ENCODE peak calls at places on chromosomes 7 and 10, in four cellular contexts. C is WTC11, S is HepG2, L is K562. M is an unnamed sample.

GRCh38 chr10:86314616-86315520 is 51.7 kb downstream of the GRID1 start:
- DNase-seq in L (no peak), C (no peak), S (no peak), M (no peak)

GRCh38 chr7:99139031-99139430 is 4.9 kb downstream of the SMURF1 start:
- DNase-seq in C (no peak), S (no peak), L (no peak), M (no peak)

GRCh38 chr10:58475322-58476277 is 37.1 kb upstream of the BICC1 start:
- DNase-seq in S (no peak), C (no peak), L (no peak), M (no peak)

GRCh38 chr7:96670338-96671289 is 39.0 kb downstream of the SEM1 start:
- DNase-seq in L (no peak), C (no peak), S (no peak), M (no peak)

GRCh38 chr7:155787171-155787851 is 25.0 kb downstream of the SHH start:
- DNase-seq in S (no peak), C (no peak), L (no peak), M (no peak)

GRCh38 chr7:20064974-20065862 is 152.0 kb downstream of the MACC1 start:
- DNase-seq in C (no peak), S (no peak), L (no peak), M (no peak)

GRCh38 chr7:112550468-112551060 is 69.8 kb downstream of the LSMEM1 start:
- DNase-seq in L (peak; percentile 85), S (peak; percentile 60), C (no peak), M (peak; percentile 39)

GRCh38 chr10:60495357-60495756 is 105.7 kb upstream of the ANK3 start:
- DNase-seq in L (no peak), S (no peak), C (no peak), M (no peak)

GRCh38 chr7:154804449-154804848 is 198.5 kb downstream of the PAXIP1 start:
- DNase-seq in L (no peak), S (no peak), C (no peak), M (no peak)

GRCh38 chr7:35505031-35505430 is 189.9 kb downstream of the HERPUD2 start:
- DNase-seq in L (no peak), C (peak; percentile 17), S (peak; percentile 9), M (no peak)

GRCh38 chr7:151243411-151244155 is 4.9 kb downstream of the SMARCD3 start:
- DNase-seq in L (no peak), S (no peak), C (no peak), M (no peak)

GRCh38 chr7:95595825-95596182 is 512 bp downstream of the PDK4 start:
- DNase-seq in L (no peak), S (no peak), C (no peak), M (no peak)

GRCh38 chr7:18257711-18258110 is 230.1 kb upstream of the PRPS1L1 start:
- DNase-seq in L (no peak), S (no peak), C (no peak), M (peak; percentile 9)

GRCh38 chr10:60549686-60550085 is 160.0 kb upstream of the ANK3 start:
- DNase-seq in C (no peak), S (peak; percentile 6), L (peak; percentile 15), M (peak; percentile 16)

GRCh38 chr7:92722541-92722940 is 113.8 kb downstream of the CDK6 start:
- DNase-seq in S (no peak), C (no peak), L (no peak), M (no peak)

DNA sequence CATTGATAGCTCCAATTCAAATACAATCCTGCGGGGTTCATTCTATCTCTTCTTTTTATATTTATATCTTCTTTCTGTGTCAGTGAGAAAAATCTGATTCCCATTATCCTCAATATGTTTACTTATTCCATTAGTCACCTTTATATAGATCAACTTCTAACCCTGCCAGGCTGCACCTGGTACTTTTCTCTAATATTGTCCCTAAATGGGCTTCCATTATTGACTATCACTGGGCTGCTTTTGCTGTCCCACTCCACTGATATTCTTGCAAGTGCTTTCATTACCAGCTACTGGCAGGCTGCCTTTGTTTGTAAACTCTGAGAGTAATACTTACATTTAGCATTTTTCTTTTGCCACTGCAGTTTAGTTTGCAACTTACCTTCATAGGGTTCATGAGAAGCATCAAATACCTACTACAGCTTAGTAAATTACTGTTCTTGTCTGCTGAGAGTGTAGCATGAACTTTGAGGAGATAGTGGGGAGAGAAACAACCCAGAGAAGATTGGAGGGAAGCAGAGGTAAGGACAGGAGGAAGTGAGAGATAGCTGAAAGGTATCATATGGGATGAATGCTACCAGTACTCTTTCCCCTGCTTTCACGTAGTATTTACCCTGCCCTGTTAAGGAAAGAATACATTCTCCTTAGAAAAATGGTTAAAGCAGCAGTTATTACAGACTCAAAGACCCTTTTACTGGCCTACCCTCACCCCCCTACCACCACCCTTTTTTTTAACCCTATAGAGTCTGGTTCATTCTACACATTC is 119.1 kb downstream of the PHTF2 start:
- DNase-seq in C (no peak), S (no peak), L (no peak), M (no peak)
- TF ChIP-seq ELF4 in C (no peak), S (no peak), L (no peak), M (no peak)

DNA sequence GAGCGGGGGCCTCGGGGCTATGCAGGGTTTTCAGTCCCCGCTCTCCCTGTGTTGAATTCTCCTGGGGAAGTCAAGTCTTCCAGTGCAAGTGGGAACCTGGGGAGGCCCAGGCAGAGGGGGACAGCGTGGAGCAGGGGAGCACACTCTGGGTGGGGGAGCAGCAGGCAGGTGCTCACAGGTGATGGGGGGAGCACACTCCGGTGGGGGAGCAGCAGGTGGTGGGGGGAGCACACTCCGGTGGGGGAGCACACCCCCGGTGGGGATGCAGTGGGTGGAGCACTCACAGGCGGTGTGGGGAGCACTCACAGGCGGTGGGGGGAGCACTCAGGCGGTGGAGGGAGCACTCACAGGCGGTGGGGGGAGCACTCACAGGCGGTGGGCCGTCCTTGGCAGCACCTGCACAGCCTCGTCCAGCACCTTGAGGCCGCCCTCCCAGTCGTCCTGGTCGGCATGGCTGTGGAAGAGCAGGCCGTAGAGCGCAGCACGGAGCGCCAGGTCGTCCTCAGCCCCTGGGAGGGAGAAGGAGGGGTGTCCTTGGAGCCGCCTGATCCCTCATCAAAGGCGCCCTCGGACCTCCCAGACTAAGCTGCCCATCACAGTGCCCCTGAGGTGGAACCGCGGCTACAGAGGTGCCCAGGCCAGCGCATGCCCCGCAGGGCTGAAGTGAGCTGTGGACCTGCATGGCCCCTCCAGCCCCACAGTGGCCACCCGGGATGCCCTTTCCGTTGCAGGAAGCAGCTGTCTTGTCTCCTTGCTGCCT is 56.7 kb downstream of the CFAP46 start:
- DNase-seq in L (no peak), S (no peak), C (peak; percentile 9), M (no peak)
- TF ChIP-seq ELF4 in L (no peak), S (no peak), C (no peak), M (no peak)

DNA sequence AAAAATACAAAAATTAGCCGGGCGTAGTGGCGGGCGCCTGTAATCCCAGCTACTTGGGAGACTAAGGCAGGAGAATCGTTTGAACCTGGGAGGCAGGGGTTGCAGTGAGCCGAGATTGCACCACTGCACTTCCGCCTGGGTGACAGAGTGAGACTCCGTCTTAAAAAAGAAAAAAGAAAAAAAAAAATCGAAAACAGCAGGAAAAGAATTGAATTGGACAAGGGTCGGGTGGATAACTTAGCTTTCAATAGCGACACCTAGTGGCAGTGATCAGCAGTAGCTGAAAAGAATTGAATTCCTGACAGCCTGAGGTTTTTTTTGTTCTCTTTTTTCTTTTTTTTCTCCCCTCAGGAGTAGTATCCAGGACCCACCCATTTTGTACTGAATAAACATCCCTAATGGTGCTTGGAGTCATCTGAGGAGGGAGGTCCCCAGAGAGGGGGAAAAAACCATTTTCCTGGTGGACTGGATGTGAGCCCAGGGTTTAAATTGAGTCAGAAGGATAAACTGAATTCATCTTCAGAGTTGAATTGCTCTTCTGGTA is 55.1 kb downstream of the CYCS start:
- DNase-seq in L (peak; percentile 78), C (peak; percentile 39), S (peak; percentile 64), M (peak; percentile 76)
- TF ChIP-seq ELF4 in L (peak; percentile 13), C (no peak), S (no peak), M (peak; percentile 31)

DNA sequence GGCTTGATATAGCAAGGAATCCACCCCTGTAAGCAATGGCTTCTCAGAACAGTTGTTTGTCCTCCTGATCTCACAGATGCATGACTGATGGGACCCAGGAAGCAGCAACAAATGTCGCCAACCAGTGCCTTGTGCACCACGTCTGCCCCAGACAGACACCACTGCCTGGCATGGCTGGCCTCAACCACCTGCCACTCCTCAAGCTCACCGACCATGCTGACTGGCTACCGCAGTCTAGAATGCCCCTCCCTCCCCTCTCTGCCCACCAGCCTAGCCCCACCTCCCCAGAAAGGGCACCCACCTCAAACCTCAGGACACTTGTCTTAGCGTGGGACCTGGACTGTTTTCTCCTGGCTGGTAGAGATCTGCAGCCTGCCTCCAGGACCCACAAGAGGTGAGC is 24.0 kb downstream of the LRRC20 start:
- DNase-seq in L (no peak), S (no peak), C (no peak), M (no peak)
- TF ChIP-seq ELF4 in L (no peak), S (no peak), C (no peak), M (no peak)

DNA sequence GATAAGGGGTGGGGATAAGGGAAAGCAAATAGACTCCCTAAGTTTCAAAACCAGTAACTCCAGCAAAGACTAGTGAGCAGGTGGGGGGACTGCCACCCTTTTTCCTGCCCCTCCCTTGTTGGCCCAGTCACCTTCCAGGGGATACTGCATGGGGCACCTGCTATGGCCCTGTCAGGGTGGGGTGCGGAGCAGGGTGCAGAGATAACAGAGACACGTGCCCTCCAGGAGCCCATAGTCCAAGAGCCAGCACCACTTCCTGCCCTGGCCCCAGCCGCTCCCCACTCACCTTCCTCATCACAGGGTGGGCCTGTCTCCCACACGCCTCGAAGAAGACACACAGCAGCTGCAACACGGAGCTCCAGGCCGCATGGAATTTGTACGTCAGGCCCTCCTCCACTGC is 20.6 kb downstream of the RRP12 start:
- DNase-seq in S (no peak), L (no peak), C (no peak), M (no peak)
- TF ChIP-seq ELF4 in S (no peak), L (no peak), C (no peak), M (no peak)

GRCh38 chr10:31262672-31263071 is 56.3 kb upstream of the ZEB1 start:
- DNase-seq in L (no peak), S (no peak), C (no peak), M (no peak)
- TF ChIP-seq ELF4 in L (no peak), S (no peak), C (no peak), M (no peak)

GRCh38 chr7:80637911-80638765 is at the start of gene CD36:
- DNase-seq in S (no peak), L (no peak), C (no peak), M (no peak)

GRCh38 chr7:80635998-80636397 is 2.4 kb upstream of the CD36 start:
- DNase-seq in S (no peak), L (no peak), C (no peak), M (no peak)

GRCh38 chr7:80637453-80637852 is 989 bp upstream of the CD36 start:
- DNase-seq in L (no peak), C (no peak), S (no peak), M (no peak)

GRCh38 chr7:80635533-80635932 is 2.9 kb upstream of the CD36 start:
- DNase-seq in S (no peak), C (no peak), L (no peak), M (no peak)

DNA sequence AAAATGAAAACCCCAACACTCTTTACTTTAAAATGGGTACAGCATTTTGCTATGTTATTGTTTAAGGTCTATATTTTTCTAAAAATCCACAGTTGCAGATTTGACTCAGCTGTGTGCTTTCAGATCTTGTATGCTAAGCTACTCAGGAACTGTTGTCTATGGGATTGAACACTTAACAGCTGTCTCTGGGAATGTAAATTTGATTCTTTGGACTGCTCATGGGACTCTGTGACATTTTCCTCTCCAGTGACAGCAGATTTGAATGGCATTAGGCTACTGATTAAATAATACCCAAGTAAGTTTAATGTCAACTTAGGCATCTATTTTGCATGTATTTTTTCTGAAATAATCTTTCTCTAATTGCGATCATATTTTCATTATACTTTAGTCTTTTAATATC is 1.7 kb upstream of the CD36 start:
- DNase-seq in C (no peak), S (no peak), L (no peak), M (no peak)
- TF ChIP-seq ELF4 in C (no peak), S (no peak), L (no peak), M (no peak)